ENCODE peak calls at places on chromosomes 7 and 10, in ten cellular contexts. P is H7, J is dorsolateral prefrontal cortex, Y is IMR-90, U is MM.1S, F is heart left ventricle, N is spleen, V is GM23248, T is PC-9, D is GM12878. K is an unnamed sample. For H3K27me3, the result is how much of the 10 kb centered on the place peaks cover.

GRCh38 chr10:77636967-77637473 is 588 bp downstream of the KCNMA1 start:
- DNase-seq in P (peak), J (no peak), Y (no peak), U (no peak), F (no peak), N (peak), V (peak), T (no peak), D (no peak), K (no peak)

GRCh38 chr7:142438235-142438922 is 180.5 kb upstream of the PRSS58 start:
- DNase-seq in P (peak), J (no peak), Y (peak), U (peak), F (no peak), N (no peak), V (peak), T (no peak), D (no peak), K (no peak)

GRCh38 chr10:29377333-29377961 is 88.6 kb downstream of the LYZL1 start:
- DNase-seq in P (peak), J (no peak), Y (peak), U (no peak), F (no peak), N (no peak), V (peak), T (no peak), D (no peak), K (no peak)

GRCh38 chr7:81333536-81333935 is 414.7 kb upstream of the SEMA3C start:
- DNase-seq in P (no peak), J (no peak), Y (no peak), U (no peak), F (no peak), N (no peak), V (no peak), T (no peak), D (no peak), K (no peak)

GRCh38 chr7:18262054-18262453 is 233.5 kb upstream of the HDAC9 start:
- DNase-seq in P (no peak), J (no peak), Y (no peak), U (no peak), F (no peak), N (no peak), V (peak), T (no peak), D (no peak), K (no peak)

GRCh38 chr7:12640299-12641096 is 46.9 kb upstream of the ARL4A start:
- DNase-seq in P (no peak), J (no peak), Y (no peak), U (no peak), F (no peak), N (no peak), V (no peak), T (no peak), D (no peak), K (no peak)

GRCh38 chr7:141328290-141328689 is 222.9 kb upstream of the AGK start:
- DNase-seq in P (no peak), J (no peak), Y (no peak), U (peak), F (no peak), N (no peak), V (no peak), T (no peak), D (no peak), K (no peak)

GRCh38 chr10:28459453-28460144 is 73.3 kb upstream of the WAC start:
- DNase-seq in P (peak), J (no peak), Y (no peak), U (no peak), F (no peak), N (no peak), V (no peak), T (no peak), D (no peak), K (no peak)

GRCh38 chr10:121080324-121080807 is 229.2 kb downstream of the WDR11 start:
- DNase-seq in P (no peak), J (no peak), Y (no peak), U (no peak), F (peak), N (no peak), V (no peak), T (no peak), D (no peak), K (peak)

GRCh38 chr7:106052681-106053080 is 59.4 kb downstream of the SYPL1 start:
- DNase-seq in P (no peak), J (no peak), Y (no peak), U (no peak), F (no peak), N (no peak), V (no peak), T (no peak), D (no peak), K (no peak)
- H3K27me3 ChIP-seq in P (under half), J (under half), Y (under half), U (under half), F (under half), N (under half), V (under half), T (under half), D (under half), K (under half)

DNA sequence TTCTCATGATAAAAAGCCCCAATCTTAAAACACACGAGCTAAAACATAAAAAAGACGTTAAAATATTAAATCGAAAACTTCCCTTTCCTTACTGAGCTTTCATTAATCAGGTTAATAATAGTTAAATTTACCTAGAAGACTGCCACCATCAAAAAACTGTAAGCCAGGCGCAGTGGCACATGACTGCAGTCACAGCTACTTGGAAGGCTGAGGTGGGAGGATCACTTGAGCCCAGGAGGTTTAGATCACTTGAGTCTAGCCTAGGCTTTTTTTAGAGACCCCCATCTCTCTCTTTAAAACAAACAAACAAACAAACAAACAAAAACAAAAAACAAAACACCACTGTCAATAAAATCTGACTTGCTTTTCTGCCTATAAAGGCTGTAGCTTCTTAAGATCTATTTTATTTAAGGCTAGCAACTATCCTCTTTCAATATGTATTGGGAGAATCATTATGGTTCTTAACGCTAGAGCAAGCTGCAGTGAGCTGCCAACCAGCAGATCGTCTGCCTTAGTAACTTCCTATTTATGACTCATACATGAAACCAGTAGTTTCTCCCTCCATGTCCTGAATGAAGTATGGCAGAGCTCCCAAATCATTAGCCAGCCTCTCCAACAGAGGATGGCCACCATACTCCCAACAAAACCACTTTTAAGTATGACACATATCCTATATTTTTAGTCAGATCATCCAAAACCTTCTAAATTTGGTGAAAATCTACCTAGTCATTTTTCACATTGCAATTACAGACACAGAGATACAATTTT is 163.7 kb downstream of the SRPK2 start:
- DNase-seq in P (no peak), J (no peak), Y (peak), U (peak), F (peak), N (no peak), V (peak), T (peak), D (peak), K (no peak)
- H3K4me3 ChIP-seq in P (no peak), J (no peak), Y (no peak), U (peak), F (no peak), N (no peak), V (peak), T (no peak), D (peak), K (no peak)

DNA sequence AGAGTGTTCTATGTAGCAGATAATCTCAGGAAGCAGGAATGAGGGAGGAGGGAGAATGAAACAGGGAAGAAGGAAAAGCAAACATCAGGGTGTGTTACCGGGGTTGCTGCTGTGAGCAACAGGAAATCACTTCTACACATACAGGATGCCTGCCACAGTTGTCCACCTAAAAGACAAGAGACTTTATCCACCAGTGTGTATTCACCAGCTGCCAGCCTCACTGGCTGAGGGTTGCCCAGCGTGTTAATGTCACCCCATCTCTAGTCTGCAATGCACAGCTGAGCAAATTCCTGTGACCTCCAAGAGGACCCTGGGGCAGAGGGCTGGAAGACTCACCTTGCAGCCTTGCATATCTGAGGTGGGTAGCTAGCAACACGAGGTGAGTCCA is 183.7 kb downstream of the GPAM start:
- DNase-seq in P (no peak), J (no peak), Y (no peak), U (no peak), F (no peak), N (no peak), V (no peak), T (no peak), D (no peak), K (no peak)
- H3K27me3 ChIP-seq in P (under half), J (under half), Y (under half), U (under half), F (under half), N (under half), V (under half), T (under half), D (under half), K (under half)

GRCh38 chr7:98283887-98284222 is 2.4 kb downstream of the BRI3 start:
- DNase-seq in P (peak), J (no peak), Y (no peak), U (no peak), F (no peak), N (no peak), V (peak), T (no peak), D (no peak), K (no peak)
- H3K4me3 ChIP-seq in P (no peak), J (peak), Y (peak), U (no peak), F (peak), N (peak), V (peak), T (peak), D (no peak), K (peak)

GRCh38 chr7:114084381-114085312 is 165.8 kb upstream of the PPP1R3A start:
- DNase-seq in P (peak), J (no peak), Y (no peak), U (peak), F (peak), N (peak), V (peak), T (peak), D (no peak), K (peak)

GRCh38 chr7:114085313-114085591 is 166.4 kb upstream of the PPP1R3A start:
- DNase-seq in P (no peak), J (no peak), Y (no peak), U (no peak), F (no peak), N (no peak), V (no peak), T (no peak), D (no peak), K (no peak)

GRCh38 chr7:114082934-114083647 is 164.3 kb upstream of the PPP1R3A start:
- DNase-seq in P (peak), J (no peak), Y (no peak), U (no peak), F (peak), N (peak), V (peak), T (no peak), D (no peak), K (no peak)

GRCh38 chr7:114082567-114082933 is 163.7 kb upstream of the PPP1R3A start:
- DNase-seq in P (no peak), J (no peak), Y (no peak), U (no peak), F (no peak), N (no peak), V (no peak), T (no peak), D (no peak), K (no peak)

DNA sequence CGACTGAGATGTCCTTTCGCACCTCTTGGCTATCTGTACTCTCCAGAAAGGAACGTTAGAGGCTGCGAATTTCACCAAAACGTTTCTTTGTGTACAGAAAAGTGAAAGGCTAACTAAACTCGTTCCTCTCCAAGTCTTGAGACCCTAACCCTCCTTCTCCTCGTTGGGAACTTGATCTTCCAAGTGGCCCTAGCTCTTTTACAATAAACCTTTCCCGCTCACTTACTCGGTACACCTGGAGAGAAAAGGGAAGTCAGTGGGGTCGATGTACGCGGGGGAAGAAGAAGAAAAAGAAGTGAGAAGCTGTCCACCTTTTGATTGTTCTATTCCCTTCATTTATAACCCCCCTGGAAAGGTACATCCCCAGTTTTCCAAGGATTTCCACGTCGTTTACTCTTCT is 164.9 kb upstream of the PPP1R3A start:
- DNase-seq in P (peak), J (no peak), Y (no peak), U (no peak), F (no peak), N (no peak), V (no peak), T (no peak), D (no peak), K (no peak)
- H3K27me3 ChIP-seq in P (half or more), J (under half), Y (half or more), U (under half), F (under half), N (half or more), V (under half), T (under half), D (under half), K (half or more)

DNA sequence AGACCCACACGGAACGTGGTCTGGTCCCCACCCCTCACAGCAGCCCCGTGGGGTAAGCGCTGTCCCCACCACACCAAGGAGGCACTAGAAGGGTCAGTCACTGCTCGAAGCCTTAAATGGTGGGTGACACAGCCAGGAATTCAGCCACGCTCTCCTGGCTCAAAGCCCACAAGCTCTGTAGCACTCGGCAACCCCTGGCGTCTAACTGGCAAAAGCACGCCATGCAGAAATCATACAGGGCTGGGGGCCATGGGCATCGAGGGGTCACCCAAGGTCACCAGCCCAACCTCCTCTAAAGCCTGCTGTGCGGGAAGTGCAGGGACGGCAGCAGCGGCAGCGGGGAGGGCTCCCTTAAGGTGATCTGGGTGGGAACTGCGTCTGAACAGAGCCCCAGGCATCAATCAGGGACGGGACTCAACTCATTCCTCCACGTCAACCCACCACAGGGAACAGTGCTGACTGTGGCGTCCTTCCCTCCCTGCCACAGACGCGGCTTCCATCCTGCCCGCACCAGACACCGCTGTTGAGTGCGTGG is 7.8 kb downstream of the GPER1 start:
- DNase-seq in P (no peak), J (no peak), Y (no peak), U (no peak), F (no peak), N (peak), V (no peak), T (no peak), D (no peak), K (no peak)
- H3K4me3 ChIP-seq in P (no peak), J (peak), Y (no peak), U (no peak), F (no peak), N (no peak), V (no peak), T (no peak), D (no peak), K (no peak)

K was measured in heart right ventricle.